ENCODE peak calls at places on chromosomes 13 and 19, in seven cellular contexts. Y is AML-193; F is fibroblast of mammary gland; S is stimulated activated CD8-positive, alpha-beta memory T cell treated with anti-CD3 and anti-CD28 coated beads, Interleukin-15, amount 100 ng/mL, for 4 hours; C is frontal cortex; M is DMS153; B is lower lobe of right lung. G is an unnamed sample.

GRCh38 chr19:10433131-10433536 is 12.8 kb downstream of the PDE4A start:
- DNase-seq in M (no peak), S (no peak), F (no peak), C (no peak), B (no peak), Y (no peak), G (no peak)

GRCh38 chr13:21812192-21812626 is 141.3 kb downstream of the FGF9 start:
- DNase-seq in M (peak), S (no peak), B (no peak), Y (no peak), C (no peak), F (no peak), G (no peak)

GRCh38 chr19:50358483-50359431 is 6.7 kb downstream of the NAPSA start:
- DNase-seq in B (peak), F (peak), C (peak), S (peak), Y (no peak), M (peak), G (no peak)

GRCh38 chr19:12112701-12113100 is 27.4 kb downstream of the ZNF20 start:
- DNase-seq in F (no peak), S (no peak), B (no peak), M (no peak), C (no peak), Y (no peak), G (no peak)

GRCh38 chr13:42626461-42626860 is 52.5 kb downstream of the TNFSF11 start:
- DNase-seq in C (no peak), M (no peak), B (no peak), S (no peak), Y (no peak), F (no peak), G (no peak)

GRCh38 chr13:96824110-96824509 is 170.2 kb downstream of the OXGR1 start:
- DNase-seq in C (no peak), Y (no peak), B (no peak), M (no peak), S (no peak), F (peak), G (no peak)

GRCh38 chr13:51050021-51050886 is 60.8 kb downstream of the C13orf42 start:
- DNase-seq in F (no peak), B (no peak), C (no peak), M (no peak), Y (no peak), S (no peak), G (no peak)

GRCh38 chr13:26485786-26486185 is 71.7 kb upstream of the WASF3 start:
- DNase-seq in Y (no peak), C (no peak), B (no peak), M (no peak), S (no peak), F (no peak), G (no peak)

GRCh38 chr13:44302233-44302632 is 71.4 kb upstream of the SERP2 start:
- DNase-seq in B (no peak), S (no peak), M (no peak), F (peak), C (no peak), Y (no peak), G (no peak)

GRCh38 chr13:25180795-25181537 is 8.9 kb upstream of the AMER2 start:
- DNase-seq in S (no peak), C (no peak), Y (no peak), B (no peak), F (no peak), M (no peak), G (no peak)

GRCh38 chr13:102913924-102914628 is 68.2 kb downstream of the ERCC5 start:
- DNase-seq in M (no peak), C (peak), F (peak), S (no peak), B (no peak), Y (no peak), G (no peak)

GRCh38 chr19:3404324-3405260 is 38.2 kb downstream of the NFIC start:
- DNase-seq in C (peak), Y (no peak), M (no peak), B (peak), F (peak), S (no peak), G (peak)

GRCh38 chr13:111927181-111927540 is 139.8 kb upstream of the SOX1 start:
- DNase-seq in S (no peak), Y (no peak), M (no peak), F (no peak), C (no peak), B (no peak), G (no peak)

GRCh38 chr19:38542040-38542439 is 75.7 kb downstream of the MAP4K1 start:
- DNase-seq in M (no peak), C (no peak), B (no peak), F (no peak), S (no peak), Y (no peak), G (no peak)

GRCh38 chr13:68027311-68027710 is 797.2 kb upstream of the PCDH9 start:
- DNase-seq in Y (no peak), C (no peak), S (no peak), F (no peak), B (no peak), M (no peak), G (no peak)

GRCh38 chr13:32212420-32212819 is 102.7 kb downstream of the ZAR1L start:
- DNase-seq in M (no peak), C (no peak), B (no peak), Y (no peak), S (no peak), F (peak), G (peak)